ENCODE peak calls at places on chromosome X, in eight cellular contexts. One of them, this sample, is unnamed.

GRCh38 chrX:1336331-1337143 is at the start of gene IL3RA:
- DNase-seq in HFFc6: peak
- DNase-seq in left lung: peak
- DNase-seq in pancreas: no peak
- DNase-seq in uterus: no peak
- DNase-seq in HCT116: no peak
- DNase-seq in fibroblast of pulmonary artery: peak
- DNase-seq in A172: peak
- DNase-seq in this sample: no peak

GRCh38 chrX:22135171-22135711 is 103.1 kb downstream of the PHEX start:
- DNase-seq in uterus: no peak
- DNase-seq in A172: no peak
- DNase-seq in HFFc6: no peak
- DNase-seq in left lung: no peak
- DNase-seq in pancreas: no peak
- DNase-seq in fibroblast of pulmonary artery: peak
- DNase-seq in HCT116: no peak
- DNase-seq in this sample: no peak

GRCh38 chrX:25105251-25105650 is 89.5 kb upstream of the ARX start:
- DNase-seq in A172: no peak
- DNase-seq in HFFc6: no peak
- DNase-seq in left lung: no peak
- DNase-seq in pancreas: no peak
- DNase-seq in uterus: no peak
- DNase-seq in HCT116: no peak
- DNase-seq in fibroblast of pulmonary artery: no peak
- DNase-seq in this sample: no peak

GRCh38 chrX:9291666-9292065 is 173.2 kb upstream of the TBL1X start:
- DNase-seq in left lung: no peak
- DNase-seq in pancreas: no peak
- DNase-seq in HCT116: no peak
- DNase-seq in A172: no peak
- DNase-seq in uterus: no peak
- DNase-seq in HFFc6: no peak
- DNase-seq in fibroblast of pulmonary artery: no peak
- DNase-seq in this sample: no peak

GRCh38 chrX:71998836-71999509 is 88.3 kb downstream of the NHSL2 start:
- DNase-seq in HFFc6: peak
- DNase-seq in pancreas: no peak
- DNase-seq in fibroblast of pulmonary artery: peak
- DNase-seq in A172: peak
- DNase-seq in HCT116: peak
- DNase-seq in left lung: no peak
- DNase-seq in uterus: no peak
- DNase-seq in this sample: no peak

GRCh38 chrX:21968333-21968732 is 27.8 kb downstream of the SMS start:
- DNase-seq in HFFc6: no peak
- DNase-seq in pancreas: no peak
- DNase-seq in uterus: no peak
- DNase-seq in fibroblast of pulmonary artery: no peak
- DNase-seq in left lung: no peak
- DNase-seq in A172: no peak
- DNase-seq in HCT116: no peak
- DNase-seq in this sample: no peak

GRCh38 chrX:109967151-109967550 is 35.8 kb upstream of the TMEM164 start:
- DNase-seq in fibroblast of pulmonary artery: no peak
- DNase-seq in uterus: no peak
- DNase-seq in A172: no peak
- DNase-seq in pancreas: no peak
- DNase-seq in HFFc6: peak
- DNase-seq in left lung: no peak
- DNase-seq in HCT116: no peak
- DNase-seq in this sample: no peak

GRCh38 chrX:150253946-150254615 is 109.0 kb upstream of the MAMLD1 start:
- DNase-seq in pancreas: no peak
- DNase-seq in A172: no peak
- DNase-seq in uterus: no peak
- DNase-seq in HFFc6: no peak
- DNase-seq in fibroblast of pulmonary artery: no peak
- DNase-seq in HCT116: no peak
- DNase-seq in left lung: no peak
- DNase-seq in this sample: no peak

GRCh38 chrX:131633285-131633917 is 89.5 kb downstream of the OR13H1 start:
- DNase-seq in pancreas: peak
- DNase-seq in HFFc6: peak
- DNase-seq in A172: peak
- DNase-seq in uterus: peak
- DNase-seq in left lung: no peak
- DNase-seq in HCT116: peak
- DNase-seq in fibroblast of pulmonary artery: peak
- DNase-seq in this sample: no peak

GRCh38 chrX:27591938-27592337 is 1.8 kb downstream of the DCAF8L2 start:
- DNase-seq in A172: no peak
- DNase-seq in left lung: no peak
- DNase-seq in fibroblast of pulmonary artery: no peak
- DNase-seq in HFFc6: no peak
- DNase-seq in HCT116: no peak
- DNase-seq in uterus: no peak
- DNase-seq in pancreas: no peak
- DNase-seq in this sample: no peak

GRCh38 chrX:101219840-101220191 is 230 bp downstream of the DRP2 start:
- DNase-seq in left lung: no peak
- DNase-seq in uterus: no peak
- DNase-seq in HCT116: no peak
- DNase-seq in pancreas: no peak
- DNase-seq in A172: no peak
- DNase-seq in fibroblast of pulmonary artery: peak
- DNase-seq in HFFc6: peak
- DNase-seq in this sample: peak

GRCh38 chrX:155148724-155149537 is 67.3 kb upstream of the VBP1 start:
- DNase-seq in A172: peak
- DNase-seq in fibroblast of pulmonary artery: peak
- DNase-seq in HFFc6: peak
- DNase-seq in left lung: no peak
- DNase-seq in uterus: no peak
- DNase-seq in HCT116: no peak
- DNase-seq in pancreas: no peak
- DNase-seq in this sample: no peak

GRCh38 chrX:1462596-1463251 is 10.0 kb upstream of the ASMTL start:
- DNase-seq in left lung: no peak
- DNase-seq in A172: peak
- DNase-seq in HFFc6: peak
- DNase-seq in pancreas: no peak
- DNase-seq in HCT116: no peak
- DNase-seq in uterus: peak
- DNase-seq in fibroblast of pulmonary artery: peak
- DNase-seq in this sample: no peak

GRCh38 chrX:56498756-56499155 is 64.7 kb upstream of the UBQLN2 start:
- DNase-seq in left lung: no peak
- DNase-seq in fibroblast of pulmonary artery: no peak
- DNase-seq in HCT116: no peak
- DNase-seq in A172: no peak
- DNase-seq in HFFc6: no peak
- DNase-seq in uterus: no peak
- DNase-seq in pancreas: no peak
- DNase-seq in this sample: no peak

GRCh38 chrX:44731160-44731559 is 112.7 kb upstream of the DUSP21 start:
- DNase-seq in HFFc6: no peak
- DNase-seq in HCT116: no peak
- DNase-seq in fibroblast of pulmonary artery: peak
- DNase-seq in pancreas: no peak
- DNase-seq in A172: no peak
- DNase-seq in uterus: no peak
- DNase-seq in left lung: no peak
- DNase-seq in this sample: no peak

GRCh38 chrX:1491851-1492349 is 39.2 kb upstream of the ASMTL start:
- DNase-seq in pancreas: no peak
- DNase-seq in left lung: no peak
- DNase-seq in fibroblast of pulmonary artery: peak
- DNase-seq in A172: peak
- DNase-seq in uterus: no peak
- DNase-seq in HFFc6: no peak
- DNase-seq in HCT116: peak
- DNase-seq in this sample: no peak

GRCh38 chrX:129247642-129248041 is 275.6 kb downstream of the SMARCA1 start:
- DNase-seq in fibroblast of pulmonary artery: no peak
- DNase-seq in left lung: no peak
- DNase-seq in pancreas: no peak
- DNase-seq in A172: no peak
- DNase-seq in uterus: no peak
- DNase-seq in HCT116: no peak
- DNase-seq in HFFc6: no peak
- DNase-seq in this sample: no peak

GRCh38 chrX:21956783-21957182 is 16.3 kb downstream of the SMS start:
- DNase-seq in HCT116: no peak
- DNase-seq in left lung: no peak
- DNase-seq in A172: no peak
- DNase-seq in fibroblast of pulmonary artery: no peak
- DNase-seq in HFFc6: no peak
- DNase-seq in pancreas: no peak
- DNase-seq in uterus: no peak
- DNase-seq in this sample: no peak

GRCh38 chrX:107730991-107731766 is 44.4 kb downstream of the TSC22D3 start:
- DNase-seq in A172: no peak
- DNase-seq in HFFc6: no peak
- DNase-seq in HCT116: no peak
- DNase-seq in fibroblast of pulmonary artery: peak
- DNase-seq in left lung: no peak
- DNase-seq in pancreas: no peak
- DNase-seq in uterus: no peak
- DNase-seq in this sample: no peak

This sample was measured in amygdala.